ENCODE peak calls at places on chromosome 11, in nine cellular contexts. Z is nephron progenitor cell, M is glutamatergic neuron, V is COLO829, A is HuH-7.5, B is activated T-cell treated with anti-CD3 and anti-CD28 coated beads for 1 hour, H is colonic mucosa, G is heart left ventricle, Q is activated T-helper 1 cell treated with Interleukin-2 at 50 U/mL for 16 hours. J is an unnamed sample.

GRCh38 chr11:124934862-124935547 is 842 bp downstream of the HEPACAM start:
- DNase-seq in Z (no peak), M (no peak), V (no peak), A (no peak), B (no peak), H (no peak), G (no peak), Q (no peak), J (no peak)

GRCh38 chr11:130001491-130002351 is 914 bp downstream of the PRDM10 start:
- DNase-seq in Z (peak), M (peak), V (no peak), A (no peak), B (peak), H (peak), G (no peak), Q (no peak), J (peak)

GRCh38 chr11:14424096-14424495 is 65.1 kb upstream of the RRAS2 start:
- DNase-seq in Z (no peak), M (no peak), V (no peak), A (no peak), B (no peak), H (no peak), G (no peak), Q (no peak), J (no peak)

GRCh38 chr11:3627291-3627690 is 14.5 kb downstream of the ART5 start:
- DNase-seq in Z (no peak), M (no peak), V (no peak), A (no peak), B (no peak), H (no peak), G (no peak), Q (no peak), J (no peak)

GRCh38 chr11:3989251-3989650 is 105.3 kb upstream of the RRM1 start:
- DNase-seq in Z (peak), M (peak), V (no peak), A (no peak), B (no peak), H (no peak), G (no peak), Q (no peak), J (no peak)

GRCh38 chr11:20373102-20373501 is 9.6 kb downstream of the HTATIP2 start:
- DNase-seq in Z (no peak), M (no peak), V (no peak), A (no peak), B (no peak), H (no peak), G (no peak), Q (no peak), J (no peak)

GRCh38 chr11:126842038-126842437 is 158.5 kb downstream of the KIRREL3 start:
- DNase-seq in Z (no peak), M (no peak), V (no peak), A (no peak), B (no peak), H (no peak), G (no peak), Q (no peak), J (no peak)

GRCh38 chr11:114180301-114181055 is 115.7 kb upstream of the NNMT start:
- DNase-seq in Z (no peak), M (no peak), V (no peak), A (peak), B (no peak), H (peak), G (peak), Q (no peak), J (no peak)

GRCh38 chr11:65210361-65210731 is 28.6 kb downstream of the CAPN1 start:
- DNase-seq in Z (no peak), M (no peak), V (no peak), A (no peak), B (no peak), H (no peak), G (no peak), Q (no peak), J (no peak)

GRCh38 chr11:61201476-61201875 is 1.8 kb upstream of the PGA3 start:
- DNase-seq in Z (no peak), M (no peak), V (no peak), A (no peak), B (no peak), H (no peak), G (no peak), Q (no peak), J (no peak)